ENCODE peak calls at places on chromosomes 11 and 22, in nine cellular contexts. R is fibroblast of pulmonary artery, V is astrocyte of the spinal cord, Y is choroid plexus epithelial cell, D is uterus, P is psoas muscle, O is tibial nerve, B is PC-3, I is cardiac muscle cell. A is an unnamed sample.

GRCh38 chr11:83441171-83441570 is 155.0 kb upstream of the CCDC90B start:
- DNase-seq in R (no peak), V (no peak), Y (no peak), D (no peak), P (no peak), O (no peak), B (no peak), I (no peak), A (no peak)

GRCh38 chr22:50676211-50676636 is 3.6 kb downstream of the SHANK3 start:
- DNase-seq in R (no peak), V (no peak), Y (no peak), D (no peak), P (no peak), O (no peak), B (no peak), I (no peak), A (no peak)

GRCh38 chr22:41260871-41261270 is 20.1 kb upstream of the CHADL start:
- DNase-seq in R (no peak), V (no peak), Y (no peak), D (no peak), P (no peak), O (no peak), B (no peak), I (no peak), A (no peak)

GRCh38 chr11:11584446-11584810 is 37.4 kb downstream of the GALNT18 start:
- DNase-seq in R (peak), V (peak), Y (peak), D (no peak), P (no peak), O (no peak), B (peak), I (no peak), A (no peak)

GRCh38 chr11:44632466-44633123 is 67.1 kb downstream of the CD82 start:
- DNase-seq in R (peak), V (no peak), Y (peak), D (no peak), P (no peak), O (no peak), B (peak), I (peak), A (peak)

GRCh38 chr11:115676206-115676605 is 172.0 kb upstream of the CADM1 start:
- DNase-seq in R (no peak), V (no peak), Y (no peak), D (no peak), P (no peak), O (no peak), B (no peak), I (peak), A (peak)

GRCh38 chr11:128933481-128934178 is 9.0 kb downstream of the TP53AIP1 start:
- DNase-seq in R (no peak), V (no peak), Y (no peak), D (no peak), P (no peak), O (no peak), B (no peak), I (peak), A (no peak)

GRCh38 chr11:124748481-124749338 is 3.3 kb downstream of the VSIG2 start:
- DNase-seq in R (no peak), V (peak), Y (peak), D (no peak), P (no peak), O (no peak), B (peak), I (no peak), A (no peak)

GRCh38 chr11:40877981-40878380 is 581.5 kb downstream of the LRRC4C start:
- DNase-seq in R (no peak), V (no peak), Y (no peak), D (no peak), P (no peak), O (no peak), B (no peak), I (no peak), A (no peak)

GRCh38 chr11:46363031-46363407 is 15.8 kb downstream of the DGKZ start:
- DNase-seq in R (peak), V (peak), Y (peak), D (no peak), P (peak), O (peak), B (peak), I (no peak), A (no peak)

GRCh38 chr22:42688241-42688913 is 32.3 kb downstream of the A4GALT start:
- DNase-seq in R (peak), V (peak), Y (peak), D (peak), P (peak), O (peak), B (peak), I (peak), A (no peak)

GRCh38 chr11:105181521-105181920 is 42.0 kb upstream of the CARD18 start:
- DNase-seq in R (peak), V (peak), Y (peak), D (no peak), P (no peak), O (no peak), B (no peak), I (no peak), A (no peak)

GRCh38 chr11:120985718-120986569 is 38.0 kb upstream of the TBCEL start:
- DNase-seq in R (peak), V (peak), Y (peak), D (peak), P (peak), O (no peak), B (peak), I (peak), A (peak)
- H3K4me3 ChIP-seq in R (peak), V (peak), Y (peak), D (peak), P (peak), O (peak), B (peak), I (peak), A (peak)

DNA sequence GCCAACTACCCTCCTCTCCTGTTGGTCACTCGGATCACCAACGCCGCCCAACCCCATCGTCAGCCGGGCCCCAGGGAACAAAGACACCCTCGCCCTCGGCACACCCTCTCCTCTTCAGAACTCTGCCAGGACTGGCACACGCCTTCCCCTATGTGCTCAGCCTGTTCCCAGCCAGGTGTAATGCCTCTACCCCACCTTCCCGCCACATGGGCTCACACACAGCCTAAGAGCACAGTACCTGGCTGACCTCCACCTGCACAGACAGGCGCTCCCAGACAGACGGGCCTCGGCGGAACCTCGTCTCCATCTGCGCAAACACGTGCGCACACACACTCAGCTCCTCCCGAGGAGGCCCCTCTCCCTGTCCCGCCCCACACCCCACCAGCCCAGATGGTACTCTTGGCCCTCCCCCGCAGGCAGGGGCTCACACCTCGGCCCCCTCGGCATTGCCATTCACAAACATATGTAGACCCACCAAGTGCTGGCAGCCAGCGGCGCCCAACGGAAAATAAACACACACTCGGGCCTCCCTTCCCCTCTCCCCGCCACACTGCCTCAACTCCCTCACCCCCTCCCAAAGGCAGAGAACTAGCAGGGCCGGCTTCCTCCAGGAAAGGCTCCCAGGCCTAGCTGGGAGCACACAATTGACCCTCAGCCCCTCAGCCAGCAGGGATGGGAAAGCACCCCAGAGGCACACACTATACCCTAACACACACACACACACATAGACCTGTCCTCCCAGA is 8.5 kb downstream of the ELFN2 start:
- DNase-seq in R (no peak), V (no peak), Y (no peak), D (no peak), P (no peak), O (no peak), B (no peak), I (no peak), A (no peak)
- TF ChIP-seq CTCF in R (no peak), V (no peak), Y (no peak), D (no peak), P (no peak), O (no peak), B (no peak), I (no peak), A (no peak)

DNA sequence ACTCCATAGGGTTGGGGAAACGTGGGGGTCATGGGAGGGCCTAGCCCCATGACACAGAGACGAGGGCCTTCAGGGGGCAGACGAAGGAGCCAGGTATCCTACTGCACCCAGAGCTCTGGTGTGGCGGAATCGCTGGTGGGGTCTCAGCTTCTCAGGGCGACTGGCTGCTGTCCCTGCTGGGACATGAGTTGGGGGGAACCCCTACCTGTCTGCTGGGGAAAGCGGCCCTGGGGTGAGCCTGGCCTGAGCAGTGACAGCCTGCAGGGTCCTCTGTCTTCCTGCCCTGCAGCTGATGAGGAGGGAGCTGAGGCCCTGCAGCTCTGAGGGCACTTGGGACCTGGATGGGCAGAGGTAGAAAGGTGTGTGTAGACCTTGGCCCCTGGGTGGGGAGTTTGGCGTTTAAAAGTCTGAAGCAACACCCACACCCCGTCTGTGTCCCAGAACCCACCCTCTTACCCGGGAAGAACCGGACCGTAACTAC is 33.6 kb upstream of the GRAMD4 start:
- DNase-seq in R (no peak), V (no peak), Y (no peak), D (no peak), P (peak), O (no peak), B (no peak), I (no peak), A (no peak)
- H3K4me3 ChIP-seq in R (no peak), V (no peak), Y (no peak), D (no peak), P (no peak), O (no peak), B (no peak), I (no peak), A (no peak)

DNA sequence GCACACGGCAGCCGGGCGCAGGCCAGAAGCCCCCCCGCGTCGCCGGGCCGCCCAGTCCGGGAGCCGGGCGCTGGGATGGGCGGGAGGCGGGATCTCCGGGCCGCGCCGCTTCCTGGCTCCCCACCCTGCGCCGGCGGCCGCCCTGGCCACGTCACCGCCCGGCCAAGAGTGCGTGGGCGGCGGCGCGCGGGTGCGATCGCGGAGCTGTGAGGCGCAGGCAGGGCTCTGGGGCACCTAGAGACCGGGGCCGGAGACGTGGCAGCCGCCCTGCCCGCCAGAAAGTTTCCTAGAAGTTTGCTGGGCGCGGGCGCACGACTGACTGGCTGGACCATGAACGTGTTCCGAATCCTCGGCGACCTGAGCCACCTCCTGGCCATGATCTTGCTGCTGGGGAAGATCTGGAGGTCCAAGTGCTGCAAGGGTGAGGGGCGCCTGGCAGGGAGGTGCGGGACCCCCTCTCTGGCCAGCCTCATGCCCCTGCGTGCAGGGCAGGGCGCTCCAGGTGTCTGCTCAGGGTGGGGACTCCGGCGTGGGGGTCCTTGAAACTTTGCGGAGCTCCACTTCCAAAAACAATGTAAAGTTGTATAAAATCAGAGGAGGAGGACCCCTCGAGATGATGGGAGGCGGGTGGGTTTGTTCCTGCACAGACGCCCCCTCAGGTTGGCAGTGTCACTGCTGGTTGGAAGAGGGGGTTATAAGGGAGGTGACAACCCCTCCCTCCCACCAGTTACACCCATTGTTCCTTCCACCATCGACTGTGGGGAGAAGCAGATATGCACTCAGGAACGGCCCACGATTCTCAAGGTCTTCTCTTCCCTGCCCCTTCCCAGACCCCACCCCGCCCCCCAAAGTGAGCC is at the start of gene KDELR3:
- DNase-seq in R (peak), V (peak), Y (peak), D (peak), P (peak), O (peak), B (peak), I (peak), A (peak)
- TF ChIP-seq CTCF in R (peak), V (peak), Y (peak), D (no peak), P (no peak), O (peak), B (no peak), I (peak), A (peak)

DNA sequence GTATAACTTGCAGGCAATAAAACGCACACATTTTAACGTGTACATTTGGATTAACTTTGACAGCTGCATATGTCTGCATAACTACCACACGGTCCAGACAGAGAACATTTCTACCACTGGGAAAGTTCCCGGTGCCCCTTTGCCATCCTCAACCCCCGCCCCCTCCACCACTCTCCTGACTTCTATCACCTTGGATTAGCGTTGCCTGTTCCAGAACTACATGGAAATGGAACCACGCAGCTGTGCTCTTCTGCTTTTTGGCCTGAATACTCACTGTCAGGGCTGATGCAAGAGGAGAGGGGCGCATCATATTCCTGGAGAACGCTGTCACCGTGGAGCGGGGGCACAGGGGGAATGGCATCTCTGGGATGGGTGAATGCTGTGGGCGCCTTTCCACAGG is 62.1 kb downstream of the LRP5 start:
- DNase-seq in R (no peak), V (no peak), Y (no peak), D (peak), P (no peak), O (no peak), B (no peak), I (no peak), A (no peak)
- H3K4me3 ChIP-seq in R (no peak), V (no peak), Y (no peak), D (no peak), P (peak), O (no peak), B (no peak), I (no peak), A (no peak)

GRCh38 chr11:118002541-118003019 is 16.4 kb downstream of the IL10RA start:
- DNase-seq in R (peak), V (no peak), Y (no peak), D (peak), P (no peak), O (no peak), B (no peak), I (no peak), A (no peak)
- TF ChIP-seq CTCF in R (no peak), V (no peak), Y (no peak), D (no peak), P (no peak), O (no peak), B (no peak), I (no peak), A (no peak)

GRCh38 chr11:119316729-119317591 is at the start of gene MCAM:
- DNase-seq in R (no peak), V (peak), Y (peak), D (peak), P (no peak), O (no peak), B (peak), I (peak), A (peak)
- H3K4me3 ChIP-seq in R (peak), V (peak), Y (peak), D (peak), P (peak), O (peak), B (peak), I (peak), A (peak)

GRCh38 chr11:10064828-10065227 is 229.2 kb downstream of the SBF2 start:
- DNase-seq in R (no peak), V (no peak), Y (no peak), D (no peak), P (no peak), O (no peak), B (no peak), I (no peak), A (no peak)
- TF ChIP-seq CTCF in R (no peak), V (no peak), Y (no peak), D (no peak), P (no peak), O (no peak), B (no peak), I (no peak), A (no peak)

DNA sequence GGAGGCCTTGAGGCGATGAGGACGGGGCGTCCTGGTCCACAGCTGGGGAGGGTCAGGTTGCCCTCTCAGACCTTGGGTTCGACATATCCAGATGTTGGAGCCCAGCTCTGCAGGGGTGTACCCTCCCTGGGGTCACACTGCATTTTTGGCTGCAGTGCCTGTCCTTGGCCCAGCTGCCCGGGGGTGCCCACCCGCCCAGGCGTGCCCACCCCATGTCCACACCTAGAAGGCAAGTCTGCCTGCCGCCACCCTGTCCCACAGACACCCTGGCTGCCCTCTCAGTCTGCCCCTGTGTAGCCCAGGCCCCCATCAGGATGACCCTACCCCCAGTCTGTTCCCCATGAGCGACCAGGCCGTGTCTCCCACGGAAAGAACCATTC is 3.0 kb downstream of the LSP1 start:
- DNase-seq in R (no peak), V (no peak), Y (no peak), D (no peak), P (no peak), O (no peak), B (no peak), I (no peak), A (no peak)
- H3K4me3 ChIP-seq in R (no peak), V (no peak), Y (no peak), D (no peak), P (no peak), O (no peak), B (no peak), I (no peak), A (peak)

DNA sequence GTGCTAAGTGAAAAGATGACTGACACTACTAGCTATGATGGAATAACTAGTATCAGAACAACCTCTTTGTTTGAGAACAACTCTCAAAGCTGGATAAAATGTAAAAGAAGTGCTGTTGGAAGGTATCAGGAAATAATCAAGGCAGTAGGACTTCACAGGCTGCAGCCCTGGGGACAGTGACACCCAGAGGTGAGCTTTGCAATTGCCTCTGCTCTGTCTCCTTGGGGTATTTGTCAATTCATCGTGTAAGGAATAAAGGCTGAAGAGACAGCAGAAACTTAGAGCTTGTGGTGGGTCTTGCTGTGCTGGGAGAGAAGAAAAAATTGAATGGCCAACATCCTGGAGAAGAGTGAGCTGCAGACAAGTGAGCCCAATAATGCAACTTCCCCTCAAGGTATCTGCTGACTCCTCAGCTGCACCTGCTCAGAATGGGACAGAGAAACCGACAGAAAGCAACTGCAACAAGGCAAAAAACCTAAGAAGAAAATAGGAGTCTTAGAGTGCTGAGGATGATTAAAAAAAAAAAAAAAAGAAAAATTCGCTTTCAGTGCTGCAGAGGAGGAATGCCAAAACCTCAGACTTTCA is 141.1 kb downstream of the RCN1 start:
- DNase-seq in R (peak), V (peak), Y (peak), D (no peak), P (no peak), O (no peak), B (peak), I (peak), A (peak)
- TF ChIP-seq CTCF in R (peak), V (peak), Y (peak), D (no peak), P (no peak), O (no peak), B (peak), I (peak), A (peak)

A was measured in GM12865.